ENCODE peak calls at places on chromosomes 5 and 9, in nine cellular contexts. Z is coronary artery, F is psoas muscle, B is heart left ventricle, S is astrocyte, A is spleen, L is left ventricle myocardium inferior, I is RWPE1, E is transverse colon. C is an unnamed sample.
A peak's percentile ranks its signal among the peaks of the same experiment; 100 is the strongest.

GRCh38 chr5:141696431-141696830 is 14.4 kb upstream of the ARAP3 start:
- DNase-seq in A (no peak), L (no peak), E (no peak), I (no peak), B (no peak), F (no peak), S (no peak), Z (no peak), C (no peak)

GRCh38 chr9:113026200-113026599 is 14.2 kb upstream of the ZNF883 start:
- DNase-seq in B (no peak), F (no peak), S (no peak), E (no peak), A (no peak), I (no peak), L (no peak), Z (no peak), C (no peak)

GRCh38 chr5:58450811-58451629 is 8.9 kb downstream of the PLK2 start:
- DNase-seq in Z (no peak), A (no peak), S (peak; percentile 59), B (no peak), E (no peak), F (no peak), I (no peak), L (no peak), C (no peak)

GRCh38 chr5:88878976-88879375 is 4.0 kb downstream of the MEF2C start:
- DNase-seq in Z (no peak), I (no peak), E (no peak), F (no peak), S (no peak), L (no peak), B (no peak), A (no peak), C (no peak)

GRCh38 chr5:96629774-96630173 is 32.4 kb upstream of the CAST start:
- DNase-seq in S (peak; percentile 99), B (no peak), E (no peak), I (peak; percentile 91), A (no peak), Z (no peak), L (no peak), F (no peak), C (no peak)

GRCh38 chr5:142644640-142645361 is 41.1 kb downstream of the FGF1 start:
- DNase-seq in S (peak; percentile 100), L (no peak), Z (peak; percentile 85), E (peak; percentile 13), A (no peak), I (peak; percentile 99), F (no peak), B (no peak), C (no peak)

GRCh38 chr9:111839981-111840380 is 45.2 kb upstream of the SHOC1 start:
- DNase-seq in F (no peak), L (no peak), E (no peak), B (no peak), I (no peak), Z (no peak), S (no peak), A (no peak), C (no peak)

GRCh38 chr5:79119486-79119885 is 7.9 kb downstream of the BHMT start:
- DNase-seq in F (no peak), I (no peak), S (peak; percentile 70), Z (no peak), B (no peak), E (no peak), L (no peak), A (no peak), C (no peak)

GRCh38 chr9:127285957-127286356 is 21.4 kb downstream of the GARNL3 start:
- DNase-seq in A (no peak), I (no peak), E (no peak), S (no peak), F (no peak), Z (no peak), L (no peak), B (no peak), C (no peak)

GRCh38 chr9:121836382-121836885 is 185.0 kb downstream of the DAB2IP start:
- DNase-seq in B (peak; percentile 8), L (no peak), E (no peak), S (no peak), F (no peak), A (no peak), I (no peak), Z (peak; percentile 41), C (no peak)

GRCh38 chr5:66620711-66621110 is 24.5 kb downstream of the MAST4 start:
- DNase-seq in E (no peak), L (no peak), B (no peak), F (no peak), Z (no peak), A (no peak), S (no peak), I (no peak), C (no peak)

GRCh38 chr5:472076-472655 is 29.2 kb downstream of the EXOC3 start:
- DNase-seq in L (peak; percentile 28), I (no peak), E (peak; percentile 26), A (peak; percentile 91), S (peak; percentile 12), B (peak; percentile 69), F (peak; percentile 38), Z (no peak), C (no peak)

GRCh38 chr5:120600639-120601038 is 136.5 kb downstream of the PRR16 start:
- DNase-seq in E (no peak), F (no peak), S (no peak), B (no peak), L (no peak), A (no peak), I (no peak), Z (no peak), C (no peak)

GRCh38 chr9:71793386-71794105 is 25.2 kb upstream of the CEMIP2 start:
- DNase-seq in S (peak; percentile 85), A (no peak), F (no peak), I (no peak), E (no peak), B (no peak), L (no peak), Z (no peak), C (no peak)

GRCh38 chr9:137761793-137762192 is 115.8 kb upstream of the CACNA1B start:
- DNase-seq in Z (no peak), A (peak; percentile 84), L (no peak), S (no peak), B (no peak), E (no peak), I (no peak), F (no peak), C (no peak)

GRCh38 chr5:172707285-172708182 is 63.5 kb downstream of the DUSP1 start:
- DNase-seq in L (no peak), E (no peak), B (peak; percentile 65), Z (no peak), I (peak; percentile 72), A (peak; percentile 77), F (no peak), S (peak; percentile 49), C (peak; percentile 44)

GRCh38 chr9:83432104-83432627 is 106.0 kb downstream of the FRMD3 start:
- DNase-seq in S (peak; percentile 49), L (peak; percentile 82), B (peak; percentile 86), I (no peak), F (peak; percentile 66), A (peak; percentile 83), Z (peak; percentile 89), E (peak; percentile 77), C (peak; percentile 10)

GRCh38 chr5:123785160-123786001 is 273.4 kb downstream of the CSNK1G3 start:
- DNase-seq in F (no peak), Z (no peak), B (no peak), S (peak; percentile 87), E (peak; percentile 11), I (peak; percentile 36), L (no peak), A (no peak), C (no peak)

GRCh38 chr9:134320916-134321570 is 5.2 kb upstream of the RXRA start:
- DNase-seq in A (peak; percentile 77), L (peak; percentile 52), Z (no peak), S (no peak), E (no peak), F (peak; percentile 23), I (no peak), B (peak; percentile 64), C (no peak)

GRCh38 chr5:146001544-146002185 is 65.3 kb downstream of the SH3RF2 start:
- DNase-seq in B (no peak), E (no peak), L (no peak), F (no peak), I (no peak), S (no peak), Z (no peak), A (no peak), C (no peak)
- H3K27ac ChIP-seq in B (no peak overlapping the region), E (no peak overlapping the region), L (no peak overlapping the region), F (no peak overlapping the region), I (no peak overlapping the region), S (no peak overlapping the region), Z (no peak overlapping the region), A (no peak overlapping the region), C (no peak overlapping the region)

DNA sequence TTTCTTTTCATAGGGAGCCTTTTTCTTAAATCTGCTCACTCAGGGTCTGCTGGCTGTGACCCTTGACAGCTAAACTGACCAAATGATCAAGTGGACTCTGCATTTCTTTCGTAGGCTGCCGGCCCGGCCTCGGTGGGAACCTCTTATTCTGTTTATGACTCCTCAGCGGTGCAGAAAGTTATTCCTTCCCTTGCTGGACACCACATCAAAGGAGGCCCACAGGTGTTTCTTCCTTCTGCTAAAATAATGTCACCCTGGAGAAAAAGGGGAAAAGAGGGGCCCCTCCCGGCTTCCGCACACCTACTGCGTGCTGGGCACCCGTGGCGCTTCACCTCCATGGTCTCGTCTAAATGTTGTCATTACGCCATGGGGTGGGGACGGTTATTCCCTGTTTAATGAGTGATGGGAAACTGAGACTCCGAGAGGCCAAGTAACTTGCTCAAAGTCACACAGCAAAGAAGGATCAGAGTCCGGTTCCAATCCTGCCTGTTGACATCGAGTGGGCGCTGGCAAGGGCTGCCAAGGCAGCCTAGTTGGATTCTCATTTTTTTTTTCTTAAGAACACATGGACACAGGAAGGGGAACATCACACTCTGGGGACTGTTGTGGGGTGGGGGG is 72.3 kb downstream of the CFAP77 start:
- DNase-seq in L (no peak), E (no peak), F (no peak), A (no peak), Z (no peak), B (no peak), I (no peak), S (no peak), C (no peak)
- H3K27ac ChIP-seq in L (no peak overlapping the region), E (no peak overlapping the region), F (no peak overlapping the region), A (no peak overlapping the region), Z (no peak overlapping the region), B (no peak overlapping the region), I (no peak overlapping the region), S (no peak overlapping the region), C (no peak overlapping the region)

GRCh38 chr5:6734243-6734695 is 21.0 kb downstream of the TENT4A start:
- DNase-seq in B (peak; percentile 78), Z (peak; percentile 62), I (no peak), A (peak; percentile 68), E (no peak), S (peak; percentile 47), F (peak; percentile 61), L (peak; percentile 32), C (no peak)
- H3K27ac ChIP-seq in B (no peak overlapping the region), Z (no peak overlapping the region), I (peak overlapping the region; percentile 10), A (no peak overlapping the region), E (no peak overlapping the region), S (peak overlapping the region; percentile 91), F (peak overlapping the region; percentile 71), L (peak overlapping the region; percentile 21), C (no peak overlapping the region)

DNA sequence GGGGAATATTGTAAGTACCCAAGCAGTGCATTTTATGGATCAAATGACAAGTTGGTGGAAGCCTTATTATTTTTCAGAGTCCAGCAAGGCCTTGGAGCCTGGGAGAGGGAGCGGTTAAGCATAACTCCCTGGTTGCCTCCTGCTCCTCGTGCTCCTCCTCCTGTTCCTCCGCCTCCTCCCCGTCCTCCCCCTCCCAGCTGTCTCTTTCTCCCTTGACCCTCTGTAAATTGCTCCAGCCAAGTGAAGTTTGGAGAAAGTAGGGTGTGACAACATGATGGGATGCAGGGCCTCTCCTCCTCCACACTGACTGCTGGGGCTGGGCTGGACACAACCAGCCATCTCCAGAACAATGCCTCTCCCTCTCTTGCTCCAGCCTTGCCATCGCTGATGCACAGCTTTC is 586.9 kb downstream of the CCDC171 start:
- DNase-seq in A (no peak), I (no peak), E (no peak), L (peak; percentile 57), B (no peak), Z (no peak), F (no peak), S (no peak), C (no peak)
- H3K27ac ChIP-seq in A (no peak overlapping the region), I (no peak overlapping the region), E (no peak overlapping the region), L (peak overlapping the region; percentile 68), B (no peak overlapping the region), Z (peak overlapping the region; percentile 51), F (peak overlapping the region; percentile 36), S (peak overlapping the region; percentile 87), C (no peak overlapping the region)

C was measured in substantia nigra.